ENCODE peak calls at places on chromosomes 3 and 15, in ten cellular contexts. X is fibroblast of mammary gland, R is HFFc6, N is glutamatergic neuron, C is brain microvascular endothelial cell, W is HCT116, M is fibroblast of lung, Z is breast epithelium, U is IMR-90, Y is H9. K is an unnamed sample.

GRCh38 chr3:118884748-118885206 is 149.9 kb downstream of the IGSF11 start:
- DNase-seq in R (peak; percentile 30), U (peak; percentile 33), N (peak; percentile 87), Z (peak; percentile 47), Y (peak; percentile 57), M (peak; percentile 20), W (peak; percentile 23), X (peak; percentile 41), C (peak; percentile 46), K (no peak)

GRCh38 chr15:69904296-69904560 is 193.5 kb downstream of the TLE3 start:
- DNase-seq in C (no peak), Z (no peak), N (no peak), M (no peak), X (no peak), Y (no peak), W (no peak), R (no peak), U (no peak), K (no peak)

GRCh38 chr3:131082246-131082645 is 55.6 kb downstream of the NEK11 start:
- DNase-seq in C (no peak), N (no peak), U (no peak), R (no peak), Y (no peak), W (no peak), Z (no peak), M (no peak), X (no peak), K (no peak)

GRCh38 chr15:24856397-24857093 is 98.2 kb upstream of the SNRPN start:
- DNase-seq in U (peak; percentile 79), R (no peak), Z (no peak), C (no peak), W (no peak), X (no peak), N (peak; percentile 95), M (peak; percentile 65), Y (peak; percentile 97), K (peak; percentile 74)

GRCh38 chr3:183259621-183260020 is 6.6 kb downstream of the B3GNT5 start:
- DNase-seq in R (no peak), W (no peak), C (no peak), M (no peak), Y (no peak), N (no peak), X (peak; percentile 56), U (no peak), Z (no peak), K (no peak)

GRCh38 chr15:69736161-69736560 is 283.5 kb downstream of the RPLP1 start:
- DNase-seq in W (no peak), Z (no peak), C (no peak), X (no peak), U (no peak), Y (no peak), R (no peak), M (no peak), N (no peak), K (no peak)

GRCh38 chr15:78434134-78434533 is 3.9 kb upstream of the IREB2 start:
- DNase-seq in X (no peak), U (no peak), M (no peak), R (no peak), Y (no peak), Z (no peak), C (no peak), W (no peak), N (no peak), K (no peak)

GRCh38 chr15:96474274-96474673 is 143.8 kb downstream of the NR2F2 start:
- DNase-seq in C (no peak), M (no peak), N (no peak), W (no peak), Z (no peak), U (no peak), R (no peak), X (peak; percentile 1), Y (no peak), K (no peak)

GRCh38 chr15:62989366-62990055 is 53.0 kb upstream of the TPM1 start:
- DNase-seq in R (no peak), U (peak; percentile 17), W (no peak), M (peak; percentile 66), Z (no peak), N (no peak), X (peak; percentile 37), C (no peak), Y (no peak), K (no peak)

GRCh38 chr3:21054064-21054463 is 696.9 kb downstream of the ZNF385D start:
- DNase-seq in N (no peak), Y (no peak), W (no peak), M (no peak), C (no peak), X (no peak), Z (no peak), U (no peak), R (no peak), K (no peak)

GRCh38 chr3:129829640-129830039 is 63.9 kb downstream of the TMCC1 start:
- DNase-seq in M (peak; percentile 93), W (peak; percentile 76), X (peak; percentile 90), N (no peak), U (peak; percentile 95), R (peak; percentile 98), C (peak; percentile 86), Z (peak; percentile 32), Y (peak; percentile 39), K (no peak)

GRCh38 chr3:172129868-172130751 is 90.7 kb downstream of the FNDC3B start:
- DNase-seq in W (peak; percentile 91), U (peak; percentile 99), X (peak; percentile 100), Y (no peak), R (peak; percentile 99), Z (peak; percentile 95), M (peak; percentile 100), N (no peak), C (peak; percentile 99), K (no peak)

GRCh38 chr3:131349946-131350347 is 31.6 kb upstream of the NUDT16 start:
- DNase-seq in X (peak; percentile 84), N (no peak), C (peak; percentile 58), M (peak; percentile 81), U (peak; percentile 70), Y (no peak), R (peak; percentile 89), Z (no peak), W (peak; percentile 21), K (no peak)

GRCh38 chr15:51936119-51936478 is 35.5 kb downstream of the LEO1 start:
- DNase-seq in Z (no peak), X (no peak), N (no peak), W (no peak), Y (peak; percentile 42), R (no peak), M (no peak), C (no peak), U (no peak), K (no peak)
- TF ChIP-seq CTCF in Z (no peak), X (no peak), N (no peak), W (no peak), Y (peak; percentile 55), R (peak; percentile 30), M (no peak), C (no peak), U (no peak), K (no peak)

GRCh38 chr3:158570999-158571702 is at the start of gene MLF1:
- DNase-seq in W (peak; percentile 90), M (peak; percentile 95), C (peak; percentile 97), Y (peak; percentile 97), N (peak; percentile 99), R (peak; percentile 95), X (peak; percentile 92), U (peak; percentile 93), Z (peak; percentile 96), K (peak; percentile 98)

GRCh38 chr3:158571969-158572765 is 1.2 kb downstream of the MLF1 start:
- DNase-seq in R (no peak), W (no peak), X (no peak), Y (no peak), U (no peak), Z (no peak), N (no peak), M (no peak), C (no peak), K (no peak)

GRCh38 chr3:158574646-158575045 is 3.7 kb downstream of the MLF1 start:
- DNase-seq in R (no peak), X (no peak), Y (no peak), N (no peak), Z (no peak), M (no peak), W (no peak), U (no peak), C (no peak), K (no peak)

GRCh38 chr3:158572766-158573060 is 1.7 kb downstream of the MLF1 start:
- DNase-seq in U (no peak), X (no peak), R (no peak), Y (no peak), C (no peak), Z (no peak), W (no peak), N (no peak), M (no peak), K (no peak)

GRCh38 chr3:158573714-158574113 is 2.7 kb downstream of the MLF1 start:
- DNase-seq in X (peak; percentile 8), N (no peak), Z (no peak), C (no peak), U (no peak), R (no peak), M (no peak), W (no peak), Y (peak; percentile 53), K (no peak)
- TF ChIP-seq CTCF in X (no peak), N (no peak), Z (no peak), C (peak; percentile 30), U (no peak), R (peak; percentile 19), M (no peak), W (no peak), Y (peak; percentile 33), K (no peak)

DNA sequence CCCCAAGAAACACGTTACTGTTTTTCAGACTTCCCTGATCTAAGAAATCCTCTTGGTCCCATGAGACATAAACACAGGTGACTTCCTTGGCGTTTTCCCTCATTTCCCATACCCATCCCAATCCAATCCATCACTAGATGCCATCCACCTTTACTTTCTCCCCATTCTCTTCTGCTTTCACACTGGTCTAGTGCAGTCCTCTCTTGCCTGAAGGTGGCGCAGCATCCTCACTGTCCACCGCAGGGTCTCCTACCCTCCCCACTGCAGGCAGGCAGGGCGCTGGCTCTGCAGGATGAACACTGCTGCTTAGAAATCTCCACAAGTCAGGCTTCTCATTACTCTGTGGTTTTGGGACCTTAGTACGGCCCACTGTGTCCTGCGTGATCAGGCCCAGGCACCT is 58.2 kb downstream of the RAB7A start:
- DNase-seq in U (no peak), R (no peak), Z (no peak), N (peak; percentile 85), W (no peak), C (no peak), X (peak; percentile 19), M (no peak), Y (peak; percentile 83), K (no peak)
- TF ChIP-seq CTCF in U (peak; percentile 37), R (peak; percentile 62), Z (no peak), N (peak; percentile 51), W (peak; percentile 63), C (peak; percentile 79), X (peak; percentile 46), M (peak; percentile 45), Y (peak; percentile 82), K (peak; percentile 70)

DNA sequence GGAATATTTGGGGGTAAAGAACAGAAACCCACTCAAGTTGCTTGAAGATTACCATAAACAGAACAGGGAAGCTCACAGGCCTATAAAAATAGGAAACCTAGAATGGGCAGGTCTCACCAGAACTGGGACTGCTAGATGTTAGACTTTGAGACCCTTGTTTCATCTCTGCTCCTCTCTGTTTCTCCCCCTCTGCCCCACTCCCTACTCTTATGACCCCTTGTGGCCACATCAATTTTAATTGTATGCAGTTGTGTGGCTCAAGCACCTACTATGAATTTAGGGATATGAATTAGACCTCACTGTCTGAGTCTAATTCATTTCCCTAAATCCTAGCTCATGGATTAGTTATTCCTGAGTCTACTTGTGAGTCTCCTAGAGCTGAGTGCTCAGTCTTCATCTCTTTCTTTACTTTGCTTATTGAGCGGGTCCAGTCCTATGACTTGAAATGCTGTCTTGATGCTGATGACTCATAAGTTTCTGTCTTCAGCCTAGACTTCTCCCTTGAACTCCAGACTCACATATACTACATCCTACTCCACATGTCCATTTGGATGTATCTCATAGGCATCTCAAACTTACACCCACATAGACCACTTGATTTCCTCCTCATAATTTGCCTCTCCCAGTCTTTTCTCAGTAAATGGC is 78.7 kb downstream of the ITPR1 start:
- DNase-seq in Y (no peak), N (no peak), X (peak; percentile 19), W (no peak), M (peak; percentile 9), U (no peak), Z (no peak), C (no peak), R (no peak), K (no peak)
- TF ChIP-seq CTCF in Y (peak; percentile 56), N (no peak), X (no peak), W (peak; percentile 32), M (no peak), U (no peak), Z (no peak), C (peak; percentile 13), R (peak; percentile 37), K (no peak)